ENCODE peak calls at places on chromosomes 11 and 22, in four cellular contexts. One of them, this sample, is unnamed.

GRCh38 chr11:46332568-46333128 is 14.6 kb upstream of the DGKZ start:
- DNase-seq in lower leg skin: no peak
- DNase-seq in HL-60: no peak
- DNase-seq in fibroblast of lung: no peak
- DNase-seq in this sample: no peak

GRCh38 chr11:8839957-8840945 is 70.7 kb upstream of the AKIP1 start:
- DNase-seq in fibroblast of lung: peak
- DNase-seq in lower leg skin: no peak
- DNase-seq in HL-60: no peak
- DNase-seq in this sample: no peak

GRCh38 chr11:68692881-68693483 is 8.6 kb downstream of the GAL start:
- DNase-seq in fibroblast of lung: no peak
- DNase-seq in lower leg skin: no peak
- DNase-seq in HL-60: no peak
- DNase-seq in this sample: no peak

GRCh38 chr11:46296520-46297448 is 19.3 kb downstream of the CREB3L1 start:
- DNase-seq in fibroblast of lung: peak
- DNase-seq in lower leg skin: no peak
- DNase-seq in HL-60: no peak
- DNase-seq in this sample: no peak

GRCh38 chr11:60318726-60319125 is 8.3 kb upstream of the MS4A6E start:
- DNase-seq in fibroblast of lung: no peak
- DNase-seq in lower leg skin: no peak
- DNase-seq in HL-60: no peak
- DNase-seq in this sample: no peak

GRCh38 chr11:46457659-46458058 is 66.1 kb upstream of the CHRM4 start:
- DNase-seq in HL-60: peak
- DNase-seq in lower leg skin: no peak
- DNase-seq in fibroblast of lung: peak
- DNase-seq in this sample: no peak

GRCh38 chr11:65013130-65013691 is 749 bp upstream of the ARL2 start:
- DNase-seq in fibroblast of lung: peak
- DNase-seq in lower leg skin: peak
- DNase-seq in HL-60: peak
- DNase-seq in this sample: peak

GRCh38 chr22:19066531-19067271 is 55.5 kb downstream of the DGCR2 start:
- DNase-seq in HL-60: no peak
- DNase-seq in fibroblast of lung: peak
- DNase-seq in lower leg skin: no peak
- DNase-seq in this sample: no peak

GRCh38 chr11:56916609-56917008 is 72.1 kb upstream of the OR5AK2 start:
- DNase-seq in HL-60: no peak
- DNase-seq in lower leg skin: no peak
- DNase-seq in fibroblast of lung: no peak
- DNase-seq in this sample: no peak

GRCh38 chr11:66277475-66278391 is at the start of gene CNIH2:
- DNase-seq in lower leg skin: no peak
- DNase-seq in fibroblast of lung: no peak
- DNase-seq in HL-60: peak
- DNase-seq in this sample: peak

GRCh38 chr22:42179616-42180015 is 49.0 kb upstream of the CYP2D6 start:
- DNase-seq in HL-60: no peak
- DNase-seq in fibroblast of lung: peak
- DNase-seq in lower leg skin: no peak
- DNase-seq in this sample: no peak

GRCh38 chr22:20084547-20085413 is 4.7 kb downstream of the DGCR8 start:
- DNase-seq in lower leg skin: no peak
- DNase-seq in HL-60: peak
- DNase-seq in fibroblast of lung: no peak
- DNase-seq in this sample: no peak

GRCh38 chr22:32080904-32081303 is 37.8 kb downstream of the SLC5A1 start:
- DNase-seq in fibroblast of lung: peak
- DNase-seq in HL-60: peak
- DNase-seq in lower leg skin: no peak
- DNase-seq in this sample: no peak

GRCh38 chr11:101567086-101567485 is 16.7 kb downstream of the TRPC6 start:
- DNase-seq in fibroblast of lung: no peak
- DNase-seq in lower leg skin: no peak
- DNase-seq in HL-60: no peak
- DNase-seq in this sample: no peak

GRCh38 chr22:46049726-46050450 is 72.9 kb upstream of the WNT7B start:
- DNase-seq in lower leg skin: no peak
- DNase-seq in HL-60: peak
- DNase-seq in fibroblast of lung: no peak
- DNase-seq in this sample: no peak

GRCh38 chr22:38901111-38901641 is 29.2 kb upstream of the CBX6 start:
- DNase-seq in fibroblast of lung: no peak
- DNase-seq in lower leg skin: no peak
- DNase-seq in HL-60: peak
- DNase-seq in this sample: no peak

GRCh38 chr11:65448418-65449196 is 26.0 kb downstream of the NEAT1 start:
- DNase-seq in lower leg skin: no peak
- DNase-seq in HL-60: no peak
- DNase-seq in fibroblast of lung: peak
- DNase-seq in this sample: no peak

GRCh38 chr11:65558002-65558784 is at the start of gene LTBP3:
- DNase-seq in HL-60: peak
- DNase-seq in fibroblast of lung: peak
- DNase-seq in lower leg skin: no peak
- DNase-seq in this sample: no peak

GRCh38 chr11:114296190-114296978 is at the start of gene NNMT:
- DNase-seq in lower leg skin: peak
- DNase-seq in fibroblast of lung: peak
- DNase-seq in HL-60: no peak
- DNase-seq in this sample: no peak

GRCh38 chr22:49976439-49977175 is 16.0 kb downstream of the PIM3 start:
- DNase-seq in fibroblast of lung: no peak
- DNase-seq in HL-60: peak
- DNase-seq in lower leg skin: peak
- DNase-seq in this sample: no peak

GRCh38 chr11:111978028-111978771 is 41.1 kb downstream of the DIXDC1 start:
- DNase-seq in HL-60: no peak
- DNase-seq in fibroblast of lung: peak
- DNase-seq in lower leg skin: peak
- DNase-seq in this sample: no peak

GRCh38 chr11:47891886-47892285 is 43.7 kb upstream of the NUP160 start:
- DNase-seq in HL-60: no peak
- DNase-seq in lower leg skin: no peak
- DNase-seq in fibroblast of lung: no peak
- DNase-seq in this sample: no peak

GRCh38 chr11:108597736-108598355 is 4.3 kb upstream of the EXPH5 start:
- DNase-seq in fibroblast of lung: no peak
- DNase-seq in lower leg skin: no peak
- DNase-seq in HL-60: no peak
- DNase-seq in this sample: no peak

GRCh38 chr11:1044160-1044559 is 7.6 kb upstream of the MUC6 start:
- DNase-seq in lower leg skin: no peak
- DNase-seq in fibroblast of lung: no peak
- DNase-seq in HL-60: no peak
- DNase-seq in this sample: no peak

DNA sequence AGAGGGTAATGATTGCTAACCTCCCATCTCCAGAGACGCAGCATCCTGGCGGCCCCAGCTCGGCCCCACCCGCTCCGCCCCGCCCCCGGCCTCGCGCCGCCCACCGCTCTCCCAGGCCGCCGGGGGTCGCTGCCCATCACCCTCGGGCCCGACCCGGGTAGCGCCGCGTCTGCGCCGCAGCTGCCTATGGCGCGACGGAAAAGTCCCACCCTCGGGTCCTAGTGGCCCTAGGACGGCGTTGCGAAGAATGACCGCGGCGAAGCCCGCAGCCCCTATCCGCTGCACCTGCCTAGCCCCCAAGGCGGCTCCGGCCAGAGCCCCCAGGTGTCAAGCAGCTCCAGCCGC is 457 bp downstream of the CPSF7 start:
- DNase-seq in HL-60: peak
- DNase-seq in lower leg skin: peak
- DNase-seq in fibroblast of lung: peak
- DNase-seq in this sample: no peak
- TF ChIP-seq CTCF in HL-60: no peak
- TF ChIP-seq CTCF in lower leg skin: no peak
- TF ChIP-seq CTCF in fibroblast of lung: no peak
- TF ChIP-seq CTCF in this sample: no peak

DNA sequence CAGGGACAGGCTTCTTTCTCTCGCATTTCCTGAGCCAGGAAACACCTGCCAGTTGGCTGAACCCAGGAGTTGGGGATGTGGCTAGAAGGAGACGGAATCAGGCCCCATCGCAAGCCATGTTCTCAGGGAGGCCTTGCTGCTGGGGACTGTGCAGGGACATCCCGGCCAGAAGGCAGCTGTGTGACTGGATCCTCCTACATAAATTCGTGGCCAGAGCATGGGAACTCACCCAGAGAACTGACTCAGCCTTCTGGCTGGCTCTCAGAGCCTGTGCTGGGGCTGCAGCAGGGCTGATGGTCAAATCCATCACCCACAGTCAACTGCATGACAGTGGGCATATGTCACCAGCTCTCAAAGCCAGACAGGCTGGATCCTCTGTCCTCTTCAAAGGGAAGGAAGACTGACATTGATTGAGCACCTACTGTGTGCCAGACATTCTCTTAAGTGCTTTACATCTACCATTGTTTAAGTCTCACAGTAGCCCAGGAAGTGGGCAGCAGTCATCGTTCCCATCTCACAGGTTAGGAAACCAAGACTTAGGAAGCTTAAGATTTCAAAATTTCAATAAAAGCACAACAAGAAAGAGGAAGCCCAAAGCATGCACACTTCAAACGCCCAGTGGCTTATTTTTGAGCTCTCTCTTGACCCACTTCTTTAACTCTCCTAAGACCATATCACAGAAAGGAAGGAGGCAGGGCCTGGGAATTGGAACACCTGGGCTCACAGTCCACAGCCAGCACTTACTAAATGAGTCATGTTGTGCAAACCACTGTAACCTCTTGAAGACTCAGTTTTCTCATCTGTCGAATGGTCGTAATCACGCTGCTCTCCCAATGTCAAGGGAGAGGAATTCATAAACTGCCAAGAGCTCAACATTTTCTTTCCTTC is 30.9 kb upstream of the CACNG2 start:
- DNase-seq in HL-60: no peak
- DNase-seq in fibroblast of lung: peak
- DNase-seq in lower leg skin: no peak
- DNase-seq in this sample: no peak
- TF ChIP-seq CTCF in HL-60: no peak
- TF ChIP-seq CTCF in fibroblast of lung: no peak
- TF ChIP-seq CTCF in lower leg skin: no peak
- TF ChIP-seq CTCF in this sample: no peak

GRCh38 chr11:2294340-2295290 is 7.1 kb downstream of the C11orf21 start:
- DNase-seq in HL-60: no peak
- DNase-seq in lower leg skin: no peak
- DNase-seq in fibroblast of lung: no peak
- DNase-seq in this sample: no peak

GRCh38 chr11:2296913-2297622 is 4.7 kb downstream of the C11orf21 start:
- DNase-seq in HL-60: no peak
- DNase-seq in lower leg skin: no peak
- DNase-seq in fibroblast of lung: no peak
- DNase-seq in this sample: no peak

GRCh38 chr11:2298131-2298794 is 3.5 kb downstream of the C11orf21 start:
- DNase-seq in fibroblast of lung: no peak
- DNase-seq in HL-60: no peak
- DNase-seq in lower leg skin: no peak
- DNase-seq in this sample: no peak

GRCh38 chr11:2297623-2298030 is 4.1 kb downstream of the C11orf21 start:
- DNase-seq in lower leg skin: no peak
- DNase-seq in fibroblast of lung: no peak
- DNase-seq in HL-60: no peak
- DNase-seq in this sample: no peak

GRCh38 chr11:2295971-2296912 is 5.5 kb downstream of the C11orf21 start:
- DNase-seq in fibroblast of lung: no peak
- DNase-seq in lower leg skin: no peak
- DNase-seq in HL-60: no peak
- DNase-seq in this sample: no peak
- TF ChIP-seq CTCF in fibroblast of lung: no peak
- TF ChIP-seq CTCF in lower leg skin: no peak
- TF ChIP-seq CTCF in HL-60: no peak
- TF ChIP-seq CTCF in this sample: no peak

DNA sequence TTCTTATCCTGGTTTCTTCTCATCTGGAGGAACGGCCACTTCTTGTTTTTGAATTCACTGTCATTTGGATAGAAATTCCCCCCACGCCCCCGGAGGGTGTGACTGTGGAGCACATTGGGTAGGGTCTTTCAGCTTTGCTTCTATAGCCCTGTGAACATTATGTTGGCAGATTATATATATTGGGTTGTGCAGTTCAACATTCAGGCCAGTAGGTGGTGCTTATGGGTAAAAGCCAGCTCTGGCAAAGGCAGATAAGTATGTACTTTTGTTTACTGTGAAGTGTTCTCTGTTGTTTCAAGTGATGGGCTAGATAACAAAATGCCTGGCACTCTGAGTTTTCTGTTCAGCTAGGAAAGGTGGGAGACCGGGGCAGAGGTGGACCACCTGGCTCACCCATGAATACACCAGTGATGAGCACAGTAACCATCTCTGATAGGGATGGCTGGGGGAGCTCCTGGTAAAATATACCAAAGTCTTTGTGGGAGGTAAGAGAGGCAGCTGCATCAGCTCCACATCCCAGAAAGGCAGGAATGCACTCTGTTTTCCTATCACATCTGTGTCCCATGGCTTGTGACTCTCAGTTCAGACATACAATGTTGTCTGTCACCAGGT is 1348.2 kb upstream of the RAG2 start:
- DNase-seq in fibroblast of lung: peak
- DNase-seq in lower leg skin: no peak
- DNase-seq in HL-60: peak
- DNase-seq in this sample: no peak
- TF ChIP-seq CTCF in fibroblast of lung: peak
- TF ChIP-seq CTCF in lower leg skin: no peak
- TF ChIP-seq CTCF in HL-60: peak
- TF ChIP-seq CTCF in this sample: peak

DNA sequence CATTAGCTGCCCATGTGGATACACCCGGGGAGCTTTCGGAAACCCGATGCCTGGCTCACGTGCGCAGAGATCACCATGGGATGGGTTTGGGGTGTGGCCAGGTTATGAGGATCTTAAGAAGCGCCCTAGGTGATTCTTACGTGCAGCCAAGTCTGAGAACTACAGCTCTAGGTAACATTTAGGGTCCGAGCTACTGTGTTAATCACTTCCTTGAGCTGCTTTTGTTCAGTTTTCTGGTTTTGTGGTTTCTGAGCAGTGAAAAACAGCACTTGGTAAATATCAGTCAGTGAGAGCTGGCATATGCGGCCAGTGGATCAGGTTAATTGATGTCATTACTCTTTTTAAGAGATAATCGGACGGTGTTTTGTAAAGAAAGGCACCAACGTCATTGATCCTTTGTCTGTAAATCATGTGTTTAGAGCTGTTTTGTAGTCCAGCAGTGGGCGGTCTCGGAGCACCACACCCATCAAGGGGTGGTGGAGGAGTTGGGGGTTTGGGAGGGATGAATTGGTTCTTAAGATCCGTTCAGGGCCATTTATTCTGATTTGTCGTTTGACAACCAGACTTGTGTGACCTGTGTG is 61.7 kb upstream of the SORL1-AS1 start:
- DNase-seq in HL-60: no peak
- DNase-seq in lower leg skin: peak
- DNase-seq in fibroblast of lung: no peak
- DNase-seq in this sample: no peak
- TF ChIP-seq CTCF in HL-60: no peak
- TF ChIP-seq CTCF in lower leg skin: no peak
- TF ChIP-seq CTCF in fibroblast of lung: no peak
- TF ChIP-seq CTCF in this sample: no peak

This sample was measured in D721Med.